ENCODE peak calls at places on chromosomes 6 and 20, in four cellular contexts. W, H, Z and L are unnamed samples.
A peak's percentile ranks its signal among the peaks of the same experiment; 100 is the strongest.

GRCh38 chr6:21143651-21144050 is 449.9 kb upstream of the SOX4 start:
- DNase-seq in W (no peak), H (no peak), Z (no peak), L (no peak)

GRCh38 chr6:4401408-4402367 is 266.3 kb upstream of the ECI2 start:
- DNase-seq in W (no peak), H (no peak), Z (no peak), L (no peak)

GRCh38 chr20:23214903-23215302 is 128.8 kb upstream of the CD93 start:
- DNase-seq in W (no peak), H (no peak), Z (no peak), L (no peak)

GRCh38 chr6:43125119-43125518 is 46.0 kb upstream of the SRF start:
- DNase-seq in W (no peak), H (no peak), Z (no peak), L (no peak)

GRCh38 chr6:124158024-124158423 is 354.4 kb downstream of the NKAIN2 start:
- DNase-seq in W (no peak), H (no peak), Z (no peak), L (no peak)

GRCh38 chr6:156963712-156964700 is 186.8 kb downstream of the ARID1B start:
- DNase-seq in W (no peak), H (no peak), Z (no peak), L (no peak)

GRCh38 chr20:49400904-49401303 is 81.6 kb downstream of the KCNB1 start:
- DNase-seq in W (no peak), H (no peak), Z (no peak), L (peak; percentile 78)

GRCh38 chr6:36120979-36121706 is 9.2 kb upstream of the MAPK13 start:
- DNase-seq in W (peak; percentile 67), H (no peak), Z (peak; percentile 83), L (peak; percentile 69)

GRCh38 chr6:4891171-4891570 is 112.7 kb downstream of the RPP40 start:
- DNase-seq in W (no peak), H (no peak), Z (no peak), L (no peak)

GRCh38 chr20:4956200-4956810 is 45.0 kb downstream of the SLC23A2 start:
- DNase-seq in W (no peak), H (no peak), Z (no peak), L (no peak)

GRCh38 chr6:135922746-135923145 is 71.2 kb downstream of the PDE7B start:
- DNase-seq in W (no peak), H (no peak), Z (no peak), L (peak; percentile 88)

GRCh38 chr20:35568645-35569044 is 26.8 kb downstream of the ERGIC3 start:
- DNase-seq in W (no peak), H (no peak), Z (peak; percentile 27), L (no peak)

GRCh38 chr20:14449323-14449722 is 111.9 kb upstream of the FLRT3 start:
- DNase-seq in W (no peak), H (no peak), Z (no peak), L (no peak)

GRCh38 chr6:116127771-116128493 is 2.0 kb upstream of the COL10A1 start:
- DNase-seq in W (no peak), H (no peak), Z (no peak), L (no peak)

GRCh38 chr20:62087227-62087626 is 21.5 kb upstream of the TAF4 start:
- DNase-seq in W (no peak), H (no peak), Z (no peak), L (no peak)

GRCh38 chr20:48196486-48196885 is 411.2 kb upstream of the SULF2 start:
- DNase-seq in W (no peak), H (no peak), Z (no peak), L (no peak)

GRCh38 chr20:7038029-7038428 is 270.5 kb downstream of the BMP2 start:
- DNase-seq in W (no peak), H (no peak), Z (no peak), L (no peak)

GRCh38 chr20:54397292-54398155 is 77.9 kb upstream of the DOK5 start:
- DNase-seq in W (no peak), H (no peak), Z (no peak), L (no peak)

GRCh38 chr20:45867129-45867810 is 9.9 kb downstream of the ZSWIM3 start:
- DNase-seq in W (no peak), H (no peak), Z (no peak), L (peak; percentile 9)

GRCh38 chr6:142372348-142372747 is 70.5 kb downstream of the ADGRG6 start:
- DNase-seq in W (no peak), H (no peak), Z (no peak), L (no peak)

GRCh38 chr20:38445402-38445801 is 10.3 kb upstream of the SNHG17 start:
- DNase-seq in W (no peak), H (no peak), Z (no peak), L (no peak)

GRCh38 chr20:38445901-38446425 is 10.8 kb upstream of the SNHG17 start:
- DNase-seq in W (no peak), H (no peak), Z (no peak), L (no peak)

GRCh38 chr20:38447251-38447661 is 12.1 kb upstream of the SNHG17 start:
- DNase-seq in W (no peak), H (no peak), Z (peak; percentile 9), L (no peak)

GRCh38 chr20:38447931-38448675 is 13.0 kb upstream of the SNHG17 start:
- DNase-seq in W (no peak), H (no peak), Z (no peak), L (no peak)

DNA sequence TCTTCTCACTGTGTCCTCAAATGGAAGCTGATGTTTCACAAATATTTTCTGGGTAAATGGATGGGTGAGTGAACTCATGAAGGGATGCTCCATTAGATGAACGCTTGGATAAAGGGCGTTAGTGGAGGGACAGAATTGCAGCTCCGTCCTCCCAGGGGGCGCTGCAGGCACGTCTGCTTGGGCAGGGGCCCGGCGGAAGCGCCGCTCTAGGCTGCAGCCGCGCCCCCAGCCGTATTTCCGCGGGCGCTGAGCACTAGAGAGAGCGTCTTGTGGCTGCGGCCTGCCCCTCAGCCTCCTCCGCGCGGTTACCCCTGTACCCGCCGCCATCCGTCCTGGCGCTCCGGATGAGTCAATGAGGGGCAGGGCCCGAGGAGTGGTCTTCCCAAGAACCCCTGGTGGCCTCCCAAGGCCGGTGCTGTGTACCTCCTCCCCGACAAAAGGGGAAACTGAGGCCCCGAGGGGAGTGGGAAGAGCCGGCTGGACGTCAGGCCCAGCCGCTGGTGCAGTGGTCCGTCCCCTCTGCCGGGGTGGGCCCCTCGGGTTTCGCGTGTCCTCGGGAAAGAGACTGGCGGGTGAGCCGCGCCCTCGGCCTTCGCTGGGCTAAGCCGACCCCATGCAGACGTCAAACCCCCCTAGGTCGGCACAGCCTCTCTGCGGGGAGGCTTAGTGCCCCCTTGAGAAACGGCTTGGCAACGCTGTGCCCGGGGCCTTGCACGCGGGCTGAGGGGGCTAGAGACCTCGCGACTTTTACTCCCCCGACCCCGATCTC is 11.5 kb upstream of the SNHG17 start:
- DNase-seq in W (peak; percentile 93), H (peak; percentile 80), Z (peak; percentile 96), L (peak; percentile 93)
- TF ChIP-seq POLR2A in W (no peak), H (peak; percentile 88), Z (peak; percentile 92), L (peak; percentile 55)

GRCh38 chr6:161442381-161442858 is 168.6 kb upstream of the AGPAT4 start:
- DNase-seq in W (no peak), H (no peak), Z (no peak), L (no peak)

GRCh38 chr6:161446296-161446925 is 172.6 kb upstream of the AGPAT4 start:
- DNase-seq in W (no peak), H (no peak), Z (no peak), L (no peak)

GRCh38 chr6:161444966-161445799 is 171.3 kb upstream of the AGPAT4 start:
- DNase-seq in W (no peak), H (no peak), Z (no peak), L (no peak)

GRCh38 chr6:161443868-161444267 is 170.0 kb upstream of the AGPAT4 start:
- DNase-seq in W (no peak), H (peak; percentile 31), Z (no peak), L (no peak)

DNA sequence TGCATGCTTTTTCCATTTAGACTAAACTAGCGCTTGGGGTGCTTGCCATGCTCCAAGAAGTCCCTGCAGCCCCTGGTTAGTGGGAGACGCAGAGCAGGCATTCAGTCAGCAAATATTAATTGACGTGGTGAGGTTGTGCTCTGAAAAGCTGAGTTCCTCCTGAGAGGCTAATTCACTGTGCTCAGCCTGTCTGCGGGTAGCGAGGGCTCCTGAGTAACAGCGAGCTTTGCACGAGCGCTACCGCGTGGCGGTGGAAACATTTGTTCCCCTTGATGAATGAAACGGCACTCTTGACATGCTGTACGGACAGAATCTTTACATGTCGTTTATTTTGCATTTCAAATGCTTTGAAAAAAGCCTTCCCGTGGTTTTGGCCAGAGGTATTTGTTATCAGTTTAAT is 170.6 kb upstream of the AGPAT4 start:
- DNase-seq in W (no peak), H (no peak), Z (no peak), L (no peak)
- TF ChIP-seq EP300 in W (no peak), H (no peak), Z (no peak), L (no peak)

DNA sequence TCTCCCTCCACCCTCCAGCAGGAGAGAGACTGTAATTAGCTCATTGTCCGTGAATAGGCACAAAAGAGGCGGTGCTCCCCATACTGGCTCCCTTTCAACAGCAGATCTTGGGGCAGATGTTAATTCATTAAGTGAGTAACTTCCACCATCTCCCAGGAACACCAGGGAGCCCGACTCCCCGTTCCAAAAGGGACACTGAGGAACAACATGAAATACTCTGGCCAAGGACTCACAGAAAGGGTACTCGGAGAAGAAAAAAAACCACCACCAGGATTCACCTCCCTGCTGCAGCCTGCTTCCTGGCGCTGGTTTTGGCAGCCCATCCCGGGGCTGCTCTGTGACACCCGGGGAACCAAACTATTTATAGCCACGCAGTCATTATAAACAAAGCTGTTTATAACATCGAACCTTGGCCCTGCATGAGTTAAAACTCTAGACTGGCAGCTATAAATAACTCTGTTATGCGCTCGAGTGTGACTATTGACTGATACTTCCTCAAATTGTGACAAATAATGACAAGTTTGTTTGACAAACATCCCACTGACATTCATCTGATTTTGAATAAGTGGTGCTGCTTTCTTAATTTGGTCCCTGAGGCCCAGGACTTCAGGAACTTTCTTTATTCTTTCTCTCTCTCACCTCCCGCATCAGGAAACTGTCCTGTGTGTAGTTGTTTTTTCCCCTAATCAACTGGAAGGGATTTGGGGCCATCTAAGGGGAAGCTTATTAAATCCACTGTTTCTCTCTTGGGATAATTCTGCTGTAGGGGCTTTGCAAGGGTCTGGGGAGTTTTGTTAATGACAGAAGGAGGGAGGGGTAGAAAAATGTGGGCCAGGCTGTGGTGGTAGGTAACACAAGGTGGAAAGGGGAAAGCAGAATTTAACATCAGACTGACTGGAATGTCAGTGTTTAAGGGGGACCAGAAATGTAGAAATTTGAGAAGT is 521.6 kb downstream of the CD83 start:
- DNase-seq in W (no peak), H (no peak), Z (peak; percentile 18), L (no peak)
- TF ChIP-seq POLR2AphosphoS5 in W (no peak), H (no peak), Z (no peak), L (no peak)

GRCh38 chr6:13759025-13759424 is 47.4 kb upstream of the RANBP9 start:
- DNase-seq in W (no peak), H (no peak), Z (no peak), L (no peak)

GRCh38 chr6:13760307-13760706 is 48.7 kb upstream of the RANBP9 start:
- DNase-seq in W (no peak), H (no peak), Z (no peak), L (peak; percentile 40)

GRCh38 chr6:13761361-13762036 is 49.9 kb upstream of the RANBP9 start:
- DNase-seq in W (no peak), H (no peak), Z (no peak), L (peak; percentile 55)

GRCh38 chr6:13762648-13763441 is 51.2 kb upstream of the RANBP9 start:
- DNase-seq in W (no peak), H (no peak), Z (peak; percentile 42), L (peak; percentile 93)

DNA sequence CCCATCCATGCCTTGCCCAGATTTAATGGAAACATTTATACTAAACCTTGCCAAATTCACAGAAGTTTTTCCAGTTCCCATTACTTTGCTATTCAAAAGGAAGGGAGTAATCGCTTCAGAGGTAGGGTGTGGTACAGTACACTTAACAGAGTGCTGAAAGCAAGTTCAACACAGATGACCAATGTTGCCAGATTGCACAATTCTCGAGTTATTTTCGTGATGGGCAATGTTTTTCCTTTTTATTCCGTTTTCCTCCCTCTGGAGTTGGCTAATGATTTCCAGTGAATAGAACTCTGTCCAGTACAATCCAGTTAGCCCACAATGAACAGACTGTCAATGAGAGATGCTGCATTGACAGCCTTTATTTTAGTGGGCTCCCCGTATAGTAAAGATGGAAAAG is 49.3 kb upstream of the RANBP9 start:
- DNase-seq in W (no peak), H (no peak), Z (no peak), L (peak; percentile 60)
- TF ChIP-seq POLR2A in W (no peak), H (no peak), Z (no peak), L (no peak)